ENCODE peak calls at places on chromosomes 7 and 10, in six cellular contexts. One of them, this sample, is unnamed.

GRCh38 chr10:98560585-98560984 is 113.8 kb upstream of the HPS1 start:
- DNase-seq in PC-3: no peak
- DNase-seq in lower leg skin: no peak
- DNase-seq in cardiac fibroblast: no peak
- DNase-seq in AG04450: no peak
- DNase-seq in epithelial cell of esophagus: no peak
- DNase-seq in this sample: no peak

GRCh38 chr10:118214751-118215150 is 127.4 kb downstream of the FAM204A start:
- DNase-seq in PC-3: no peak
- DNase-seq in lower leg skin: no peak
- DNase-seq in cardiac fibroblast: no peak
- DNase-seq in AG04450: no peak
- DNase-seq in epithelial cell of esophagus: no peak
- DNase-seq in this sample: no peak

GRCh38 chr10:121900443-121901174 is 27.2 kb downstream of the ATE1 start:
- DNase-seq in PC-3: peak; percentile 72
- DNase-seq in lower leg skin: no peak
- DNase-seq in cardiac fibroblast: peak; percentile 82
- DNase-seq in AG04450: peak; percentile 42
- DNase-seq in epithelial cell of esophagus: peak; percentile 68
- DNase-seq in this sample: no peak

GRCh38 chr7:83599131-83599530 is 49.8 kb downstream of the SEMA3E start:
- DNase-seq in PC-3: no peak
- DNase-seq in lower leg skin: no peak
- DNase-seq in cardiac fibroblast: no peak
- DNase-seq in AG04450: no peak
- DNase-seq in epithelial cell of esophagus: no peak
- DNase-seq in this sample: no peak

GRCh38 chr7:2757361-2757903 is 69.4 kb downstream of the AMZ1 start:
- DNase-seq in PC-3: peak; percentile 81
- DNase-seq in lower leg skin: no peak
- DNase-seq in cardiac fibroblast: no peak
- DNase-seq in AG04450: no peak
- DNase-seq in epithelial cell of esophagus: peak; percentile 72
- DNase-seq in this sample: no peak

GRCh38 chr10:66322261-66322660 is 603.6 kb upstream of the LRRTM3 start:
- DNase-seq in PC-3: peak; percentile 81
- DNase-seq in lower leg skin: no peak
- DNase-seq in cardiac fibroblast: no peak
- DNase-seq in AG04450: no peak
- DNase-seq in epithelial cell of esophagus: peak; percentile 5
- DNase-seq in this sample: no peak

GRCh38 chr7:150964593-150965111 is 13.5 kb downstream of the KCNH2 start:
- DNase-seq in PC-3: no peak
- DNase-seq in lower leg skin: no peak
- DNase-seq in cardiac fibroblast: no peak
- DNase-seq in AG04450: no peak
- DNase-seq in epithelial cell of esophagus: no peak
- DNase-seq in this sample: no peak

GRCh38 chr10:89745903-89746302 is 44.5 kb downstream of the KIF20B start:
- DNase-seq in PC-3: no peak
- DNase-seq in lower leg skin: no peak
- DNase-seq in cardiac fibroblast: no peak
- DNase-seq in AG04450: no peak
- DNase-seq in epithelial cell of esophagus: no peak
- DNase-seq in this sample: no peak

GRCh38 chr7:144830024-144830785 is 5.6 kb downstream of the TPK1 start:
- DNase-seq in PC-3: peak; percentile 47
- DNase-seq in lower leg skin: no peak
- DNase-seq in cardiac fibroblast: no peak
- DNase-seq in AG04450: no peak
- DNase-seq in epithelial cell of esophagus: no peak
- DNase-seq in this sample: no peak

GRCh38 chr7:22173884-22174573 is 182.9 kb downstream of the RAPGEF5 start:
- DNase-seq in PC-3: peak; percentile 68
- DNase-seq in lower leg skin: no peak
- DNase-seq in cardiac fibroblast: peak; percentile 9
- DNase-seq in AG04450: no peak
- DNase-seq in epithelial cell of esophagus: peak; percentile 64
- DNase-seq in this sample: no peak

GRCh38 chr7:117230276-117231046 is 92.4 kb downstream of the WNT2 start:
- DNase-seq in PC-3: no peak
- DNase-seq in lower leg skin: no peak
- DNase-seq in cardiac fibroblast: peak; percentile 46
- DNase-seq in AG04450: peak; percentile 83
- DNase-seq in epithelial cell of esophagus: no peak
- DNase-seq in this sample: no peak

GRCh38 chr10:122476034-122476695 is 14.8 kb downstream of the HTRA1 start:
- DNase-seq in PC-3: no peak
- DNase-seq in lower leg skin: no peak
- DNase-seq in cardiac fibroblast: no peak
- DNase-seq in AG04450: no peak
- DNase-seq in epithelial cell of esophagus: peak; percentile 88
- DNase-seq in this sample: no peak

GRCh38 chr7:158249692-158250091 is 337.9 kb downstream of the PTPRN2 start:
- DNase-seq in PC-3: no peak
- DNase-seq in lower leg skin: no peak
- DNase-seq in cardiac fibroblast: no peak
- DNase-seq in AG04450: no peak
- DNase-seq in epithelial cell of esophagus: no peak
- DNase-seq in this sample: no peak

GRCh38 chr7:74343281-74344127 is 54.3 kb downstream of the CLIP2 start:
- DNase-seq in PC-3: peak; percentile 78
- DNase-seq in lower leg skin: no peak
- DNase-seq in cardiac fibroblast: peak; percentile 87
- DNase-seq in AG04450: no peak
- DNase-seq in epithelial cell of esophagus: peak; percentile 80
- DNase-seq in this sample: no peak

GRCh38 chr7:46454796-46455195 is 533.7 kb upstream of the IGFBP3 start:
- DNase-seq in PC-3: no peak
- DNase-seq in lower leg skin: peak; percentile 54
- DNase-seq in cardiac fibroblast: no peak
- DNase-seq in AG04450: no peak
- DNase-seq in epithelial cell of esophagus: no peak
- DNase-seq in this sample: no peak

GRCh38 chr7:91126762-91127161 is 137.5 kb upstream of the FZD1 start:
- DNase-seq in PC-3: no peak
- DNase-seq in lower leg skin: no peak
- DNase-seq in cardiac fibroblast: no peak
- DNase-seq in AG04450: no peak
- DNase-seq in epithelial cell of esophagus: no peak
- DNase-seq in this sample: no peak

GRCh38 chr10:18240185-18240882 is 100.1 kb downstream of the CACNB2 start:
- DNase-seq in PC-3: no peak
- DNase-seq in lower leg skin: no peak
- DNase-seq in cardiac fibroblast: peak; percentile 57
- DNase-seq in AG04450: no peak
- DNase-seq in epithelial cell of esophagus: no peak
- DNase-seq in this sample: no peak

GRCh38 chr7:17027143-17027802 is 145.5 kb upstream of the AGR3 start:
- DNase-seq in PC-3: no peak
- DNase-seq in lower leg skin: no peak
- DNase-seq in cardiac fibroblast: peak; percentile 31
- DNase-seq in AG04450: no peak
- DNase-seq in epithelial cell of esophagus: no peak
- DNase-seq in this sample: no peak

GRCh38 chr7:113730309-113730955 is 188.4 kb downstream of the PPP1R3A start:
- DNase-seq in PC-3: peak; percentile 47
- DNase-seq in lower leg skin: no peak
- DNase-seq in cardiac fibroblast: peak; percentile 50
- DNase-seq in AG04450: peak; percentile 58
- DNase-seq in epithelial cell of esophagus: peak; percentile 70
- DNase-seq in this sample: no peak

GRCh38 chr10:19347592-19347991 is 299.0 kb downstream of the MALRD1 start:
- DNase-seq in PC-3: peak; percentile 4
- DNase-seq in lower leg skin: no peak
- DNase-seq in cardiac fibroblast: no peak
- DNase-seq in AG04450: no peak
- DNase-seq in epithelial cell of esophagus: peak; percentile 3
- DNase-seq in this sample: no peak

GRCh38 chr10:111993872-111994426 is 189.6 kb downstream of the GPAM start:
- DNase-seq in PC-3: no peak
- DNase-seq in lower leg skin: no peak
- DNase-seq in cardiac fibroblast: no peak
- DNase-seq in AG04450: no peak
- DNase-seq in epithelial cell of esophagus: no peak
- DNase-seq in this sample: no peak

GRCh38 chr10:111989136-111990050 is 194.2 kb downstream of the GPAM start:
- DNase-seq in PC-3: no peak
- DNase-seq in lower leg skin: no peak
- DNase-seq in cardiac fibroblast: no peak
- DNase-seq in AG04450: no peak
- DNase-seq in epithelial cell of esophagus: no peak
- DNase-seq in this sample: no peak

GRCh38 chr10:111993321-111993720 is 190.2 kb downstream of the GPAM start:
- DNase-seq in PC-3: no peak
- DNase-seq in lower leg skin: no peak
- DNase-seq in cardiac fibroblast: no peak
- DNase-seq in AG04450: no peak
- DNase-seq in epithelial cell of esophagus: no peak
- DNase-seq in this sample: no peak

GRCh38 chr10:111986079-111986478 is 197.5 kb downstream of the GPAM start:
- DNase-seq in PC-3: no peak
- DNase-seq in lower leg skin: no peak
- DNase-seq in cardiac fibroblast: peak; percentile 90
- DNase-seq in AG04450: no peak
- DNase-seq in epithelial cell of esophagus: no peak
- DNase-seq in this sample: no peak

DNA sequence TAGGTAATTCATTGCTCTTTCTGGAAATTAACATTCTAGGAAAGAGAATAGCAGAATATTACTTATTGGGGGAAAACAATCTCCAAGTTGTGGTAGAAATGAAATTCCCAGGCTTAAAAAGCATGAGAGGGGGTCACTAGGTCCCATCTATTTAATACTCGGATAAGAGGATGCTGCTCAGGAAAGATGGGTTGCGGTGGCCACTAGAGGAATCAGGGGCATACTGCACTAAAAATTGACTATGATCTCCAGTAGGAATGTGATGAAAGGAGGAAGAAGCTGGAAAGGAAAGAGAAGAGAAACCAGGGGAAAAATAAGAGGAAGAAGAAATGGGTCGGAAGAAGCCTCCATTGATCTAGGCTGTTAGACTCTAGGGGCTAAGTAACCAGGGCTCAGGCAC is 192.8 kb downstream of the GPAM start:
- DNase-seq in PC-3: no peak
- DNase-seq in lower leg skin: no peak
- DNase-seq in cardiac fibroblast: peak; percentile 26
- DNase-seq in AG04450: no peak
- DNase-seq in epithelial cell of esophagus: no peak
- DNase-seq in this sample: no peak
- TF ChIP-seq CTCF in PC-3: no peak
- TF ChIP-seq CTCF in lower leg skin: no peak
- TF ChIP-seq CTCF in cardiac fibroblast: peak; percentile 42
- TF ChIP-seq CTCF in AG04450: no peak
- TF ChIP-seq CTCF in epithelial cell of esophagus: no peak
- TF ChIP-seq CTCF in this sample: peak; percentile 56

GRCh38 chr7:134542195-134542771 is 6.6 kb upstream of the AKR1B15 start:
- DNase-seq in PC-3: no peak
- DNase-seq in lower leg skin: no peak
- DNase-seq in cardiac fibroblast: no peak
- DNase-seq in AG04450: no peak
- DNase-seq in epithelial cell of esophagus: no peak
- DNase-seq in this sample: no peak
- TF ChIP-seq CTCF in PC-3: no peak
- TF ChIP-seq CTCF in lower leg skin: no peak
- TF ChIP-seq CTCF in cardiac fibroblast: no peak
- TF ChIP-seq CTCF in AG04450: no peak
- TF ChIP-seq CTCF in epithelial cell of esophagus: no peak
- TF ChIP-seq CTCF in this sample: no peak

GRCh38 chr7:6111041-6111440 is 79.9 kb downstream of the ANKRD61 start:
- DNase-seq in PC-3: no peak
- DNase-seq in lower leg skin: no peak
- DNase-seq in cardiac fibroblast: no peak
- DNase-seq in AG04450: no peak
- DNase-seq in epithelial cell of esophagus: no peak
- DNase-seq in this sample: no peak

GRCh38 chr7:6107924-6108323 is 76.7 kb downstream of the ANKRD61 start:
- DNase-seq in PC-3: no peak
- DNase-seq in lower leg skin: no peak
- DNase-seq in cardiac fibroblast: no peak
- DNase-seq in AG04450: no peak
- DNase-seq in epithelial cell of esophagus: no peak
- DNase-seq in this sample: no peak

GRCh38 chr7:6106140-6106904 is 75.1 kb downstream of the ANKRD61 start:
- DNase-seq in PC-3: peak; percentile 33
- DNase-seq in lower leg skin: no peak
- DNase-seq in cardiac fibroblast: peak; percentile 60
- DNase-seq in AG04450: no peak
- DNase-seq in epithelial cell of esophagus: peak; percentile 50
- DNase-seq in this sample: no peak
- TF ChIP-seq CTCF in PC-3: peak; percentile 33
- TF ChIP-seq CTCF in lower leg skin: no peak
- TF ChIP-seq CTCF in cardiac fibroblast: peak; percentile 31
- TF ChIP-seq CTCF in AG04450: peak; percentile 13
- TF ChIP-seq CTCF in epithelial cell of esophagus: peak; percentile 21
- TF ChIP-seq CTCF in this sample: no peak

GRCh38 chr7:40199076-40199802 is 64.4 kb downstream of the SUGCT start:
- DNase-seq in PC-3: peak; percentile 50
- DNase-seq in lower leg skin: no peak
- DNase-seq in cardiac fibroblast: peak; percentile 90
- DNase-seq in AG04450: peak; percentile 16
- DNase-seq in epithelial cell of esophagus: peak; percentile 28
- DNase-seq in this sample: no peak
- TF ChIP-seq CTCF in PC-3: peak; percentile 65
- TF ChIP-seq CTCF in lower leg skin: no peak
- TF ChIP-seq CTCF in cardiac fibroblast: peak; percentile 50
- TF ChIP-seq CTCF in AG04450: peak; percentile 70
- TF ChIP-seq CTCF in epithelial cell of esophagus: peak; percentile 35
- TF ChIP-seq CTCF in this sample: peak; percentile 56

GRCh38 chr10:14758994-14759664 is 15.6 kb downstream of the FAM107B start:
- DNase-seq in PC-3: peak; percentile 7
- DNase-seq in lower leg skin: no peak
- DNase-seq in cardiac fibroblast: no peak
- DNase-seq in AG04450: no peak
- DNase-seq in epithelial cell of esophagus: peak; percentile 8
- DNase-seq in this sample: no peak
- TF ChIP-seq CTCF in PC-3: peak; percentile 35
- TF ChIP-seq CTCF in lower leg skin: no peak
- TF ChIP-seq CTCF in cardiac fibroblast: no peak
- TF ChIP-seq CTCF in AG04450: no peak
- TF ChIP-seq CTCF in epithelial cell of esophagus: peak; percentile 13
- TF ChIP-seq CTCF in this sample: no peak

This sample was measured in type B pancreatic cell.